ENCODE peak calls at places on chromosomes 1 and 21, in four cellular contexts. N, X, E and B are unnamed samples.

GRCh38 chr1:234602334-234603220 is 7.4 kb downstream of the IRF2BP2 start:
- DNase-seq in E (peak), X (no peak), N (peak), B (peak)

GRCh38 chr1:219905524-219905923 is 22.8 kb downstream of the SLC30A10 start:
- DNase-seq in N (no peak), X (no peak), E (no peak), B (no peak)

GRCh38 chr1:154846921-154847442 is 23.1 kb downstream of the KCNN3 start:
- DNase-seq in X (no peak), E (no peak), N (no peak), B (no peak)

GRCh38 chr1:223363856-223364684 is at the start of gene SUSD4:
- DNase-seq in E (no peak), N (peak), X (peak), B (peak)

GRCh38 chr1:155548706-155549105 is 13.9 kb downstream of the ASH1L start:
- DNase-seq in E (no peak), N (no peak), X (no peak), B (no peak)

GRCh38 chr21:24583473-24583872 is 1023.8 kb downstream of the MRPL39 start:
- DNase-seq in N (no peak), E (no peak), X (no peak), B (no peak)

GRCh38 chr1:77632216-77632615 is 50.2 kb downstream of the ZZZ3 start:
- DNase-seq in N (no peak), X (no peak), E (no peak), B (peak)

GRCh38 chr1:27342778-27343638 is 1.2 kb downstream of the SYTL1 start:
- DNase-seq in E (no peak), N (no peak), X (no peak), B (peak)

GRCh38 chr21:38236232-38236631 is 20.6 kb upstream of the KCNJ15 start:
- DNase-seq in N (no peak), X (peak), E (no peak), B (no peak)

GRCh38 chr1:212970085-212970484 is 19.7 kb downstream of the VASH2 start:
- DNase-seq in N (no peak), E (no peak), X (no peak), B (no peak)

GRCh38 chr1:77036560-77036959 is 169.3 kb downstream of the ST6GALNAC5 start:
- DNase-seq in N (peak), E (peak), X (peak), B (peak)

GRCh38 chr1:155082301-155082940 is 3.8 kb downstream of the EFNA3 start:
- DNase-seq in N (peak), X (no peak), E (no peak), B (no peak)

GRCh38 chr1:80054129-80054528 is 1047.6 kb upstream of the ADGRL4 start:
- DNase-seq in E (peak), X (no peak), N (peak), B (peak)

GRCh38 chr21:45579383-45580180 is 37.3 kb upstream of the SLC19A1 start:
- DNase-seq in N (no peak), E (no peak), X (no peak), B (no peak)

GRCh38 chr1:46809904-46810303 is 11.1 kb downstream of the CYP4B1 start:
- DNase-seq in X (no peak), E (no peak), N (no peak), B (no peak)

GRCh38 chr1:4395676-4396075 is 258.7 kb upstream of the AJAP1 start:
- DNase-seq in X (no peak), E (no peak), N (no peak), B (no peak)

GRCh38 chr1:192167941-192168685 is 9.9 kb downstream of the RGS18 start:
- DNase-seq in X (no peak), E (peak), N (peak), B (peak)

GRCh38 chr21:36716836-36717235 is 17.9 kb downstream of the SIM2 start:
- DNase-seq in E (no peak), N (no peak), X (no peak), B (no peak)

GRCh38 chr1:44212355-44213221 is 683 bp upstream of the DMAP1 start:
- DNase-seq in N (no peak), X (no peak), E (no peak), B (peak)

GRCh38 chr21:46080171-46081021 is 17.5 kb upstream of the COL6A2 start:
- DNase-seq in X (no peak), E (no peak), N (peak), B (no peak)

GRCh38 chr1:169100883-169101214 is 5.6 kb upstream of the ATP1B1 start:
- DNase-seq in X (no peak), E (no peak), N (no peak), B (no peak)

GRCh38 chr1:81689531-81689941 is 111.2 kb upstream of the ADGRL2 start:
- DNase-seq in E (peak), X (peak), N (peak), B (no peak)

GRCh38 chr1:13513885-13514546 is at the start of gene LRRC38:
- DNase-seq in X (peak), E (no peak), N (no peak), B (no peak)

GRCh38 chr21:35026153-35026499 is 23.0 kb downstream of the RUNX1 start:
- DNase-seq in N (no peak), X (no peak), E (no peak), B (peak)

GRCh38 chr1:216224233-216224632 is 199.0 kb downstream of the USH2A start:
- DNase-seq in N (no peak), X (no peak), E (no peak), B (no peak)

GRCh38 chr1:115670476-115671175 is 28.9 kb downstream of the VANGL1 start:
- DNase-seq in E (no peak), X (no peak), N (no peak), B (peak)

GRCh38 chr1:99544328-99544727 is 101.6 kb upstream of the PALMD start:
- DNase-seq in X (no peak), E (peak), N (peak), B (no peak)

GRCh38 chr1:185281245-185281644 is 35.8 kb downstream of the IVNS1ABP start:
- DNase-seq in N (no peak), E (no peak), X (no peak), B (no peak)

GRCh38 chr1:234987415-234988159 is 141.1 kb downstream of the TOMM20 start:
- DNase-seq in X (peak), N (peak), E (peak), B (no peak)

GRCh38 chr21:26177187-26177586 is 6.6 kb upstream of the APP start:
- DNase-seq in N (peak), X (no peak), E (peak), B (no peak)

GRCh38 chr1:30664103-30664755 is 59.2 kb downstream of the MATN1 start:
- DNase-seq in X (no peak), N (no peak), E (peak), B (no peak)

GRCh38 chr1:174051956-174052355 is 29.8 kb upstream of the RC3H1 start:
- DNase-seq in E (peak), N (no peak), X (no peak), B (no peak)

GRCh38 chr1:153617677-153618076 is 1.6 kb upstream of the S100A14 start:
- DNase-seq in N (no peak), E (peak), X (peak), B (peak)

DNA sequence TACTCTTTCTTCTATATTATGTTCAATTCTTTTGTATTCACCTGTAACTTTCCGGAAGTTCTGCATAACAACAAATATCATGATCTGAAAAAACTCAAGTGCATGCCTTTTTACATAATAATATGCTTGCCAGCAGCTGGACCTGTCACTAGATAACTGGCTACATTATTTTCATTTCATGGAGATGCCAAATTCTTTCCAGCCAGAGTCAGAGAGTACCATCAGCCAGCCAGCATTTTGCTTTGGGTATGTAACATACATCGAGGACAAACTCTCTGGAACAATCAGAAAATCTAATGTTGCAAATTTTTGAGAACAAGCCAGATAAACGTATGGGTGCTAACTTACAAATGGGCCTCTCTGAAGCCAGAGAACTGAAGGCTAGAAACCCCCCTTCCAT is 76.4 kb upstream of the BACE2 start:
- DNase-seq in X (no peak), N (no peak), E (no peak), B (no peak)
- H3K4me3 ChIP-seq in X (no peak), N (no peak), E (no peak), B (no peak)

GRCh38 chr1:67791686-67792475 is 41.4 kb downstream of the GNG12 start:
- DNase-seq in E (peak), N (peak), X (peak), B (no peak)
- H3K4me3 ChIP-seq in E (no peak), N (no peak), X (no peak), B (no peak)

DNA sequence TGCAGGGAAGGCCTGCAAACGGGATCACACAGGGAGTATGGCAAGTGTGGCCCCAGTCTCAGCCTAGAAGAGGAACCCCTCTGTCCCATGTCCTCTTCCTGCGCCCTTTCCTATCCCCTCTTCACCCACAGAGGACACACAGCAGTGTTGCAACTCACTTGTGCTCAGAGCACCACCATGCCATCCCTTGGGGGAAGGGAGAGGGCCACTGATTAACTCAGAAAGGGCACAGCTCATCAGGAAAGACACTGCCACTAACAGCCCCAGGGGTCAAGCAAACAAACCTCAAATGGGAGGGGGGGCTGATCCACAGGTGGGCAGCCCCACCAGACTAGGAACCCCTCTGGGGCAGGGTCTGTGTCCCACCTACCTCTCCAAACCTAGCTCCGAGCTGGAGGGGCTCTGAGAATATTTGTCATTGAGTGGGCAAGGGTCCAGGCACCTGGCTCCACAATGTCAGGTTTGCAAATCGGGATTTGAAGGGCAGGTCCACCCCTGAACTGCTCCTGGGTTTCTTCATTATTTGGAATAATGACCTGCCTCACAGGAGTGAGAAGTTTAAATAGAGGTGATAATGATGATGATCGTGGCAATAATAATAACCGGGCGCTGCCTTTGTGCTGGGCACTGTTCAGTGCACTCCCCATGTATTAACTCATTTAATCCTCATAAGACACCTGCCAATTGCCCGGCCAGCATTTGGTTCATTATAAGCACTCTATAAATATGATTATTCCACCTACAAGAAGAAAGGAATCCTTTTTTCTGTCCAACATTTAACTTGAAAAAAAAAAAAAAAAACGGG is 1.0 kb downstream of the ALDH4A1 start:
- DNase-seq in E (no peak), X (no peak), N (no peak), B (peak)
- H3K4me3 ChIP-seq in E (peak), X (peak), N (peak), B (peak)

GRCh38 chr1:196545239-196545638 is 63.0 kb downstream of the KCNT2 start:
- DNase-seq in N (no peak), E (no peak), X (no peak), B (no peak)
- H3K4me3 ChIP-seq in N (no peak), E (no peak), X (no peak), B (no peak)